ENCODE peak calls at places on chromosomes 11 and 22, in five cellular contexts. I, F, Y, S and Z are unnamed samples. For H3K4me1 and H3K9me3, the result is how much of the 10 kb centered on the place peaks cover.

GRCh38 chr11:31813961-31814868 is 3.1 kb upstream of the PAX6 start:
- DNase-seq in S (no peak), Y (no peak), I (no peak), F (no peak), Z (no peak)

GRCh38 chr11:44470849-44471248 is 94.6 kb upstream of the CD82 start:
- DNase-seq in I (no peak), F (no peak), S (no peak), Y (no peak), Z (no peak)

GRCh38 chr11:128244896-128245295 is 342.5 kb downstream of the ETS1 start:
- DNase-seq in F (no peak), I (no peak), Y (no peak), S (no peak), Z (no peak)

GRCh38 chr11:65417702-65418430 is 4.7 kb upstream of the NEAT1 start:
- DNase-seq in I (peak), Y (no peak), S (peak), F (peak), Z (peak)

GRCh38 chr11:130162733-130163132 is 3.2 kb downstream of the ST14 start:
- DNase-seq in Y (no peak), S (no peak), I (peak), F (no peak), Z (no peak)

GRCh38 chr11:40274017-40274416 is 1185.4 kb downstream of the LRRC4C start:
- DNase-seq in F (no peak), I (no peak), S (no peak), Y (no peak), Z (no peak)

GRCh38 chr11:105899776-105900175 is 122.3 kb downstream of the MSANTD4 start:
- DNase-seq in F (no peak), I (no peak), Y (no peak), S (no peak), Z (no peak)

GRCh38 chr11:124578761-124579160 is 9.0 kb downstream of the OR8A1 start:
- DNase-seq in I (no peak), Y (no peak), S (no peak), F (no peak), Z (no peak)

GRCh38 chr22:36360011-36360410 is 27.8 kb downstream of the MYH9 start:
- DNase-seq in S (no peak), F (no peak), I (no peak), Y (no peak), Z (no peak)

GRCh38 chr11:39817248-39817647 is 1642.2 kb downstream of the LRRC4C start:
- DNase-seq in I (no peak), F (no peak), Y (no peak), S (no peak), Z (no peak)

GRCh38 chr22:26942301-26942927 is 285.0 kb downstream of the MIAT start:
- DNase-seq in I (no peak), Y (no peak), S (no peak), F (no peak), Z (no peak)

GRCh38 chr11:75532200-75532972 is 6.6 kb upstream of the GDPD5 start:
- DNase-seq in S (peak), Y (peak), I (peak), F (peak), Z (peak)

GRCh38 chr11:72430743-72431570 is 3.4 kb downstream of the CLPB start:
- DNase-seq in Y (peak), S (no peak), I (no peak), F (no peak), Z (peak)

GRCh38 chr11:130071211-130071712 is 1.6 kb downstream of the APLP2 start:
- DNase-seq in S (no peak), F (no peak), I (no peak), Y (no peak), Z (no peak)

GRCh38 chr22:45014658-45015057 is 4.9 kb upstream of the PHF21B start:
- DNase-seq in F (no peak), S (no peak), Y (no peak), I (no peak), Z (no peak)

GRCh38 chr22:26322179-26322905 is 106.7 kb upstream of the ASPHD2 start:
- DNase-seq in F (no peak), Y (no peak), S (no peak), I (no peak), Z (no peak)

GRCh38 chr11:10807629-10808552 is 835 bp downstream of the EIF4G2 start:
- DNase-seq in I (peak), F (peak), Y (peak), S (peak), Z (peak)

GRCh38 chr11:94922675-94923347 is 50.5 kb downstream of the CWC15 start:
- DNase-seq in Y (no peak), S (no peak), I (no peak), F (no peak), Z (no peak)

GRCh38 chr11:36019722-36020121 is 75.9 kb downstream of the LDLRAD3 start:
- DNase-seq in Y (no peak), F (no peak), S (no peak), I (no peak), Z (no peak)

GRCh38 chr22:45503816-45504702 is 1.4 kb downstream of the FBLN1 start:
- DNase-seq in S (no peak), Y (peak), I (no peak), F (no peak), Z (no peak)

GRCh38 chr22:36773935-36774334 is 2.0 kb downstream of the IFT27 start:
- DNase-seq in I (no peak), S (no peak), Y (no peak), F (no peak), Z (no peak)

GRCh38 chr11:128195057-128195751 is 392.2 kb downstream of the ETS1 start:
- DNase-seq in Y (no peak), S (no peak), I (no peak), F (no peak), Z (peak)

GRCh38 chr11:65165847-65166317 is 4.2 kb upstream of the SPDYC start:
- DNase-seq in Y (no peak), I (peak), S (no peak), F (no peak), Z (no peak)

GRCh38 chr11:6225024-6225423 is 9.4 kb downstream of the FHIP1B start:
- DNase-seq in F (no peak), Y (no peak), I (no peak), S (no peak), Z (no peak)

GRCh38 chr11:124716596-124716995 is 23.1 kb upstream of the NRGN start:
- DNase-seq in S (no peak), F (no peak), I (no peak), Y (no peak), Z (no peak)

GRCh38 chr11:32434387-32435151 is 770 bp downstream of the WT1 start:
- DNase-seq in I (no peak), F (peak), S (no peak), Y (peak), Z (no peak)

GRCh38 chr11:60390389-60390788 is 5.9 kb upstream of the MS4A14 start:
- DNase-seq in S (no peak), Y (no peak), F (no peak), I (no peak), Z (no peak)

GRCh38 chr11:65321828-65322495 is 7.3 kb downstream of the CDC42EP2 start:
- DNase-seq in S (no peak), I (no peak), F (peak), Y (no peak), Z (no peak)

GRCh38 chr11:71999813-72000590 is 1.3 kb downstream of the IL18BP start:
- DNase-seq in F (no peak), S (peak), I (no peak), Y (no peak), Z (no peak)

GRCh38 chr22:43128928-43129424 is 14.2 kb downstream of the MCAT start:
- DNase-seq in F (no peak), S (no peak), I (peak), Y (no peak), Z (no peak)

GRCh38 chr11:75141166-75141565 is 9.7 kb upstream of the SLCO2B1 start:
- DNase-seq in S (no peak), F (no peak), Y (no peak), I (no peak), Z (no peak)

GRCh38 chr11:128026596-128026995 is 560.8 kb downstream of the ETS1 start:
- DNase-seq in I (no peak), Y (no peak), F (no peak), S (no peak), Z (no peak)

GRCh38 chr11:10351768-10352641 is 47.1 kb downstream of the ADM start:
- DNase-seq in I (peak), S (peak), F (peak), Y (peak), Z (no peak)

GRCh38 chr11:66268953-66269906 is 791 bp downstream of the RAB1B start:
- DNase-seq in I (no peak), Y (peak), S (no peak), F (no peak), Z (no peak)

GRCh38 chr11:61832207-61832606 is 4.1 kb downstream of the FADS2 start:
- DNase-seq in I (no peak), S (no peak), F (no peak), Y (no peak), Z (no peak)

GRCh38 chr11:61828629-61829407 is 718 bp downstream of the FADS2 start:
- DNase-seq in S (peak), Y (peak), I (no peak), F (peak), Z (peak)

GRCh38 chr11:61828379-61828628 is 204 bp downstream of the FADS2 start:
- DNase-seq in Y (no peak), S (no peak), F (no peak), I (no peak), Z (no peak)

GRCh38 chr11:61829806-61830205 is 1.7 kb downstream of the FADS2 start:
- DNase-seq in Y (no peak), I (no peak), F (no peak), S (no peak), Z (no peak)

GRCh38 chr11:61830318-61831105 is 2.4 kb downstream of the FADS2 start:
- DNase-seq in S (no peak), I (no peak), F (peak), Y (no peak), Z (no peak)
- H3K4me1 ChIP-seq in S (under half), I (half or more), F (under half), Y (under half), Z (under half)

GRCh38 chr11:111460340-111460739 is 51.8 kb downstream of the BTG4 start:
- DNase-seq in I (no peak), Y (no peak), S (no peak), F (no peak), Z (no peak)
- H3K9me3 ChIP-seq in I (under half), Y (under half), S (under half), F (under half), Z (under half)

DNA sequence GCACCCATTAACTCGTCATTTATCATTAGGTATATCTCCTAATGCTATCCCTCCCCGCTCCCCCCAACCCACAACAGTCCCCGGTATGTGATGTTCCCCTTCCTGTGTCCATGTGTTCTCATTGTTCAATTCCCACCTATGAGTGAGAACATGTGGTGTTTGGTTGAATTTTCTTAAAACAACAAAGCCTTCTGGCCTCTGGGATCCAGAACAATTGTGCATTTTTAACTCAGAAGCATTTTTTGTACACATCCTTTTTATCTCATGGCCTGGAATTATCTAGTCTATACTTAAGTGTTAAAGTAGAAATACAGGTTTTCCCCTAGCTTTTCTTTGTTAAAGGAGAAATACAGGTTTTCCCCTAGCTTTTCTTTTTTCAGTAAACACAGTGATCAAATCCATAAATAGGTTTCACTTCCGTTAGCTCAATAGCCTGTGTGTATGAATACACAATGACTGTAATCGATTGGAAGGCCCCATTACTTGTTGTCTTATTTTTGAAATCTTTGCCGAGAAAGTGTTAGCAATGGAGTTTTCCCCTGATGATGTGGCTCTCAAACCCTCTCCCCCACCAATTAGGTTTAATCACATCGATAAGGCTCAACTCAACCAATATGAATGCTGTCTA is 125.6 kb upstream of the PITPNB start:
- DNase-seq in Y (no peak), S (no peak), F (no peak), I (no peak), Z (no peak)
- H3K4me1 ChIP-seq in Y (under half), S (under half), F (under half), I (under half), Z (under half)

GRCh38 chr11:134797411-134798089 is 385.5 kb upstream of the B3GAT1 start:
- DNase-seq in S (no peak), Y (no peak), I (no peak), F (no peak), Z (no peak)
- H3K9me3 ChIP-seq in S (under half), Y (under half), I (under half), F (under half), Z (under half)

GRCh38 chr11:81585534-81585933 is 1148.1 kb downstream of the FAM181B start:
- DNase-seq in I (no peak), F (no peak), S (no peak), Y (no peak), Z (no peak)
- H3K4me1 ChIP-seq in I (under half), F (under half), S (under half), Y (under half), Z (under half)

GRCh38 chr11:91773090-91773489 is 451.5 kb upstream of the FAT3 start:
- DNase-seq in F (no peak), S (no peak), I (no peak), Y (peak), Z (no peak)
- H3K9me3 ChIP-seq in F (under half), S (under half), I (under half), Y (under half), Z (under half)

DNA sequence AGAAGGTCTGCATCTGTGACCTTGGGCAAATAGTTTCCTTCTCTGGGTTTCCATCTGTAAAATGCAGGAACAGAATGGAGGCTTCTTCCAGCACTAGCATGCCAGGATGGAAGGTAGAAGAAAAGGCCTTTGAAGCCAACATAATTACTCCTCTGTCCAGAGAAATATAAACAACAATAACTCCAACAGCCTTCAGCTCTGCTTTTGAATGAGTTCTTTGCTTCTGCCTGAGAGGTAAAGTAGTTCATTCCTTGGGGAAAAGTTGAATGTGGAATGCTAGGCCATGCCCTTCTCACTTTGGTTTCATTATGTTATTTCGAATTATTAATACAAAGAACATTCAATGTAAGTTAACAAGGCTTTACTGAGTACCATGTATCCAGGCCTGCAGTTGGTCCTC is 61.2 kb upstream of the BLID start:
- DNase-seq in S (no peak), F (no peak), Y (no peak), I (no peak), Z (no peak)
- H3K4me1 ChIP-seq in S (under half), F (under half), Y (under half), I (under half), Z (under half)

GRCh38 chr11:1872267-1872985 is 19.3 kb downstream of the PRR33 start:
- DNase-seq in F (no peak), S (no peak), Y (no peak), I (no peak), Z (no peak)
- H3K9me3 ChIP-seq in F (under half), S (under half), Y (under half), I (under half), Z (under half)

GRCh38 chr22:23137468-23137867 is 4.3 kb downstream of the RSPH14 start:
- DNase-seq in S (no peak), I (no peak), F (no peak), Y (no peak), Z (no peak)
- H3K4me1 ChIP-seq in S (under half), I (under half), F (under half), Y (under half), Z (under half)